ENCODE peak calls at places on chromosomes 4 and X, in seven cellular contexts. G is stomach, V is IMR-90, N is prostate gland, P is suprapubic skin, E is testis, H is A549. C is an unnamed sample.

GRCh38 chrX:11244641-11245040 is 48.6 kb upstream of the AMELX start:
- DNase-seq in G (no peak), V (peak; percentile 35), N (peak; percentile 55), P (no peak), E (no peak), H (no peak), C (no peak)

GRCh38 chrX:107537815-107538214 is 88.4 kb downstream of the FRMPD3 start:
- DNase-seq in G (peak; percentile 26), V (peak; percentile 50), N (no peak), P (no peak), E (peak; percentile 50), H (peak; percentile 21), C (no peak)

GRCh38 chrX:153732406-153732805 is 7.8 kb downstream of the ABCD1 start:
- DNase-seq in G (no peak), V (no peak), N (no peak), P (no peak), E (no peak), H (no peak), C (no peak)

GRCh38 chrX:97330150-97330549 is 446.4 kb downstream of the RPA4 start:
- DNase-seq in G (no peak), V (no peak), N (no peak), P (no peak), E (no peak), H (no peak), C (no peak)

GRCh38 chr4:108166441-108167315 is 2.1 kb downstream of the LEF1 start:
- DNase-seq in G (peak; percentile 54), V (no peak), N (peak; percentile 34), P (no peak), E (peak; percentile 22), H (no peak), C (no peak)

GRCh38 chr4:156290811-156291210 is 337.1 kb upstream of the CTSO start:
- DNase-seq in G (no peak), V (peak; percentile 46), N (no peak), P (no peak), E (no peak), H (no peak), C (no peak)

GRCh38 chr4:73053076-73053475 is 16.4 kb downstream of the COX18 start:
- DNase-seq in G (no peak), V (peak; percentile 28), N (no peak), P (no peak), E (no peak), H (no peak), C (no peak)

GRCh38 chrX:23332888-23333821 is 1.5 kb upstream of the PTCHD1 start:
- DNase-seq in G (no peak), V (no peak), N (no peak), P (no peak), E (no peak), H (no peak), C (no peak)

GRCh38 chr4:30721353-30722091 is 1.4 kb downstream of the PCDH7 start:
- DNase-seq in G (peak; percentile 56), V (peak; percentile 44), N (peak; percentile 19), P (no peak), E (no peak), H (peak; percentile 3), C (peak; percentile 64)

DNA sequence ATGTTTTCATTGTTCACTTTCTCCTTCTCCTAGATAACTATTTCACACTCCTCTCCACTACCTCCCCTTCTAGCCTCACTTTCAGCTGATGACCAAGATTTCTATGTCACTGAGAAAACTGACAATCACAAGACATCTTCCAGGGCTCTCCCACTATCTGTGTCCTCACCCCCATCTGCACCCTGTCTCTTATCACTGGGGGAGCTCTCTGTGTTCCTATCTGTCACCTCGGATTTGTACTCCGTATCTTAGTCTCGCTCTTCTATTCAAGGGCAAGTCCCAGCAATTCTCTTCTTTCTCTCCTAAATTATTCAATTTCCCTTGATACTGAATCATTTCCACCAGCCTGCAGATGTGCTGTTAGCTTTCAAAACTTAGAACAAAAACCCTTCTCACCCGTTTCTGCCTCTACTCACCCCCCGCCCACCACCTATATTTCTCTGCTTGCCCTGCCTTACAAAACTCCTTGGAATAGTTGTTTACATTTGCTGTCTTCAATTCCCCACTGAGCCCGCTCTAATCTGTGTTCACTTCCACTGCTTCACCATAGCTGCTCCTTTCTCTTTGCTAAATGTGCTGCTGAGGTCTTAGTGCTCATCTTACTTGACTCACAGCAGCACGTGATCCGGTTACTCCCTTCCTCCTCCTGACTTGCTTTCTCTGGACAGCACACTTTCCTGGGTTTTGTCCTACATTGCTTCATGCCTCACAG is 293.2 kb downstream of the UNC5C start:
- DNase-seq in G (no peak), V (peak; percentile 77), N (no peak), P (no peak), E (peak; percentile 71), H (no peak), C (no peak)
- H3K27ac ChIP-seq in G (no peak overlapping the region), V (no peak overlapping the region), N (no peak overlapping the region), P (no peak overlapping the region), E (no peak overlapping the region), H (no peak overlapping the region), C (no peak overlapping the region)

GRCh38 chr4:121192013-121192412 is 27.9 kb upstream of the TNIP3 start:
- DNase-seq in G (no peak), V (no peak), N (no peak), P (no peak), E (no peak), H (no peak), C (no peak)
- H3K4me3 ChIP-seq in G (no peak overlapping the region), V (peak overlapping the region; percentile 25), N (no peak overlapping the region), P (no peak overlapping the region), E (no peak overlapping the region), H (peak overlapping the region; percentile 8), C (no peak overlapping the region)

GRCh38 chrX:68432648-68433047 is 647 bp downstream of the OPHN1 start:
- DNase-seq in G (no peak), V (peak; percentile 40), N (no peak), P (no peak), E (no peak), H (no peak), C (no peak)
- TF ChIP-seq POLR2A in G (no peak), V (no peak), N (no peak), P (no peak), E (no peak), H (no peak), C (no peak)

GRCh38 chr4:38030023-38030422 is 69.8 kb downstream of the PTTG2 start:
- DNase-seq in G (no peak), V (peak; percentile 82), N (no peak), P (no peak), E (no peak), H (no peak), C (no peak)
- H3K27ac ChIP-seq in G (no peak overlapping the region), V (no peak overlapping the region), N (no peak overlapping the region), P (no peak overlapping the region), E (no peak overlapping the region), H (no peak overlapping the region), C (no peak overlapping the region)

DNA sequence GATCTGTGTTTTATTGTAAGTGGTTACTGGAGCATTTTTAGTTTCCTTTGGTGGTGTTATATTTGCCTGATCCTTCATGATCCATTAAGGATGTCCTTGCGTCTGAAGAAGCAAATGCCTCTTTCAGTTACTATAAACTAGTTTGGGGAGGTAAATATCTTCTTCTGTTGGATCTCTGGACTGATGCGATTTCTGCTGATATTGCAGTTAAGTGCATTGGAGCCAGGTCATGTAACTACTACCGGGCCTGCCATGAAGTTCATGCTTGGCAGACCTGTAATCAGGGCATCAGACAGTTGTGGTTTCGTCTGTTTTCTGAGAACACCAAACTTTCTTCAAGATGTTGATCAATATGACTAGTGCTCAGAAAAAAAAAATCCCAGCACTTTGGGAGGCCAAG is 22.9 kb downstream of the ZNF718 start:
- DNase-seq in G (no peak), V (no peak), N (no peak), P (no peak), E (no peak), H (no peak), C (no peak)
- H3K4me3 ChIP-seq in G (no peak overlapping the region), V (no peak overlapping the region), N (no peak overlapping the region), P (no peak overlapping the region), E (no peak overlapping the region), H (no peak overlapping the region), C (no peak overlapping the region)

GRCh38 chrX:51804741-51805140 is 61.5 kb downstream of the GSPT2 start:
- DNase-seq in G (no peak), V (no peak), N (no peak), P (no peak), E (no peak), H (no peak), C (no peak)

GRCh38 chrX:51803833-51804232 is 60.6 kb downstream of the GSPT2 start:
- DNase-seq in G (no peak), V (no peak), N (no peak), P (no peak), E (no peak), H (no peak), C (no peak)

GRCh38 chrX:51798701-51799100 is 55.5 kb downstream of the GSPT2 start:
- DNase-seq in G (no peak), V (no peak), N (no peak), P (no peak), E (no peak), H (no peak), C (no peak)

GRCh38 chrX:51802917-51803688 is 59.9 kb downstream of the GSPT2 start:
- DNase-seq in G (peak; percentile 57), V (peak; percentile 67), N (peak; percentile 33), P (peak; percentile 57), E (peak; percentile 80), H (peak; percentile 9), C (peak; percentile 65)
- TF ChIP-seq POLR2A in G (no peak), V (no peak), N (no peak), P (no peak), E (no peak), H (no peak), C (no peak)

DNA sequence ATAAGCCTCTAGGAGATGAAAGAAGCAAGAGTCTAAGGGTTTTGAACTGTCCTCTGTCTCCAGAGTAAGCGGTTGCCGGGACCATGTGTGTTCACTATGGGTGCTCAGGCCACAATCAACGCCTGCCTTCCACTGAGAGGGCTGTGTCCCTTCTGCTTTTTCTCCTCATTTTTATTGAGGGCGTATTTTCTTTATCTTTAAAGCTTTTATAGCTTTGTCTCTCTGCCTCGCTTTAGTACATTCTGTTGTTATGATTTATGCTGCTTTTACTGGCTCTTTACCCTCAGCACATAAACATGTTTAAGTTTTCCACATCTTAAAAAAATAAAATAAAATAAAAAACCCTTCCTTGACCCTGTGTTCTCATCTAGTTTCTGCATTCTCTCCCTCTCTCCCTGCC is 42.4 kb upstream of the ATP6AP2 start:
- DNase-seq in G (no peak), V (no peak), N (no peak), P (no peak), E (no peak), H (no peak), C (no peak)
- H3K27ac ChIP-seq in G (no peak overlapping the region), V (no peak overlapping the region), N (peak overlapping the region; percentile 54), P (no peak overlapping the region), E (no peak overlapping the region), H (no peak overlapping the region), C (no peak overlapping the region)

C was measured in Peyer's patch.